ENCODE peak calls at places on chromosomes 13 and 19, in ten cellular contexts. One of them, this sample, is unnamed.
A peak's percentile ranks its signal among the peaks of the same experiment; 100 is the strongest.

GRCh38 chr13:83325454-83325853 is 556.8 kb downstream of the SLITRK1 start:
- DNase-seq in heart left ventricle: no peak
- DNase-seq in mammary epithelial cell: peak; percentile 40
- DNase-seq in astrocyte: peak; percentile 73
- DNase-seq in stomach: no peak
- DNase-seq in uterus: no peak
- DNase-seq in CD4-positive, alpha-beta T cell: no peak
- DNase-seq in heart right ventricle: no peak
- DNase-seq in thoracic aorta: no peak
- DNase-seq in left ventricle myocardium inferior: no peak
- DNase-seq in this sample: no peak

GRCh38 chr13:64688893-64689677 is 2541.1 kb downstream of the PCDH9 start:
- DNase-seq in mammary epithelial cell: peak; percentile 64
- DNase-seq in CD4-positive, alpha-beta T cell: no peak
- DNase-seq in astrocyte: peak; percentile 43
- DNase-seq in heart right ventricle: no peak
- DNase-seq in left ventricle myocardium inferior: no peak
- DNase-seq in uterus: no peak
- DNase-seq in stomach: no peak
- DNase-seq in heart left ventricle: no peak
- DNase-seq in thoracic aorta: no peak
- DNase-seq in this sample: no peak

GRCh38 chr19:11191934-11192333 is 5.4 kb downstream of the KANK2 start:
- DNase-seq in left ventricle myocardium inferior: no peak
- DNase-seq in CD4-positive, alpha-beta T cell: no peak
- DNase-seq in thoracic aorta: no peak
- DNase-seq in uterus: no peak
- DNase-seq in heart left ventricle: no peak
- DNase-seq in astrocyte: no peak
- DNase-seq in stomach: no peak
- DNase-seq in mammary epithelial cell: no peak
- DNase-seq in heart right ventricle: no peak
- DNase-seq in this sample: no peak

GRCh38 chr13:42653694-42654093 is 79.7 kb downstream of the TNFSF11 start:
- DNase-seq in stomach: no peak
- DNase-seq in heart right ventricle: no peak
- DNase-seq in thoracic aorta: no peak
- DNase-seq in left ventricle myocardium inferior: no peak
- DNase-seq in CD4-positive, alpha-beta T cell: no peak
- DNase-seq in astrocyte: no peak
- DNase-seq in uterus: no peak
- DNase-seq in heart left ventricle: no peak
- DNase-seq in mammary epithelial cell: no peak
- DNase-seq in this sample: no peak

GRCh38 chr19:50238043-50238442 is 34.6 kb downstream of the MYH14 start:
- DNase-seq in mammary epithelial cell: no peak
- DNase-seq in heart left ventricle: no peak
- DNase-seq in astrocyte: no peak
- DNase-seq in CD4-positive, alpha-beta T cell: no peak
- DNase-seq in thoracic aorta: no peak
- DNase-seq in uterus: no peak
- DNase-seq in stomach: no peak
- DNase-seq in left ventricle myocardium inferior: peak; percentile 34
- DNase-seq in heart right ventricle: peak; percentile 36
- DNase-seq in this sample: no peak

GRCh38 chr19:13130886-13131490 is 12.9 kb downstream of the NACC1 start:
- DNase-seq in astrocyte: no peak
- DNase-seq in CD4-positive, alpha-beta T cell: no peak
- DNase-seq in mammary epithelial cell: no peak
- DNase-seq in left ventricle myocardium inferior: no peak
- DNase-seq in heart right ventricle: no peak
- DNase-seq in heart left ventricle: no peak
- DNase-seq in thoracic aorta: no peak
- DNase-seq in stomach: no peak
- DNase-seq in uterus: no peak
- DNase-seq in this sample: no peak

GRCh38 chr13:59409211-59409610 is 754.5 kb downstream of the DIAPH3 start:
- DNase-seq in stomach: peak; percentile 84
- DNase-seq in uterus: no peak
- DNase-seq in astrocyte: peak; percentile 62
- DNase-seq in heart left ventricle: peak; percentile 68
- DNase-seq in mammary epithelial cell: no peak
- DNase-seq in left ventricle myocardium inferior: peak; percentile 79
- DNase-seq in CD4-positive, alpha-beta T cell: no peak
- DNase-seq in thoracic aorta: no peak
- DNase-seq in heart right ventricle: peak; percentile 75
- DNase-seq in this sample: peak; percentile 85

GRCh38 chr19:17243854-17244617 is 1.7 kb downstream of the NR2F6 start:
- DNase-seq in left ventricle myocardium inferior: peak; percentile 75
- DNase-seq in CD4-positive, alpha-beta T cell: no peak
- DNase-seq in heart left ventricle: peak; percentile 71
- DNase-seq in mammary epithelial cell: peak; percentile 31
- DNase-seq in uterus: peak; percentile 56
- DNase-seq in heart right ventricle: peak; percentile 66
- DNase-seq in thoracic aorta: no peak
- DNase-seq in stomach: peak; percentile 60
- DNase-seq in astrocyte: no peak
- DNase-seq in this sample: no peak

GRCh38 chr13:110521946-110522345 is 39.6 kb downstream of the RAB20 start:
- DNase-seq in heart left ventricle: no peak
- DNase-seq in mammary epithelial cell: no peak
- DNase-seq in left ventricle myocardium inferior: no peak
- DNase-seq in thoracic aorta: no peak
- DNase-seq in heart right ventricle: no peak
- DNase-seq in astrocyte: no peak
- DNase-seq in stomach: no peak
- DNase-seq in uterus: no peak
- DNase-seq in CD4-positive, alpha-beta T cell: no peak
- DNase-seq in this sample: peak; percentile 69

GRCh38 chr13:41509996-41510395 is 52.6 kb downstream of the RGCC start:
- DNase-seq in thoracic aorta: no peak
- DNase-seq in uterus: no peak
- DNase-seq in mammary epithelial cell: no peak
- DNase-seq in heart left ventricle: no peak
- DNase-seq in astrocyte: no peak
- DNase-seq in CD4-positive, alpha-beta T cell: no peak
- DNase-seq in stomach: no peak
- DNase-seq in heart right ventricle: no peak
- DNase-seq in left ventricle myocardium inferior: no peak
- DNase-seq in this sample: no peak
- TF ChIP-seq CTCF in thoracic aorta: no peak
- TF ChIP-seq CTCF in uterus: no peak
- TF ChIP-seq CTCF in mammary epithelial cell: no peak
- TF ChIP-seq CTCF in heart left ventricle: no peak
- TF ChIP-seq CTCF in astrocyte: no peak
- TF ChIP-seq CTCF in CD4-positive, alpha-beta T cell: no peak
- TF ChIP-seq CTCF in stomach: no peak
- TF ChIP-seq CTCF in heart right ventricle: no peak
- TF ChIP-seq CTCF in left ventricle myocardium inferior: no peak
- TF ChIP-seq CTCF in this sample: no peak

GRCh38 chr19:38700350-38700932 is 43.8 kb downstream of the CAPN12 start:
- DNase-seq in thoracic aorta: no peak
- DNase-seq in mammary epithelial cell: no peak
- DNase-seq in heart left ventricle: no peak
- DNase-seq in astrocyte: no peak
- DNase-seq in CD4-positive, alpha-beta T cell: no peak
- DNase-seq in stomach: no peak
- DNase-seq in left ventricle myocardium inferior: no peak
- DNase-seq in heart right ventricle: no peak
- DNase-seq in uterus: no peak
- DNase-seq in this sample: no peak

GRCh38 chr19:38702278-38702677 is 42.0 kb downstream of the CAPN12 start:
- DNase-seq in heart right ventricle: no peak
- DNase-seq in left ventricle myocardium inferior: no peak
- DNase-seq in astrocyte: no peak
- DNase-seq in stomach: no peak
- DNase-seq in CD4-positive, alpha-beta T cell: no peak
- DNase-seq in mammary epithelial cell: no peak
- DNase-seq in heart left ventricle: no peak
- DNase-seq in uterus: no peak
- DNase-seq in thoracic aorta: no peak
- DNase-seq in this sample: no peak

GRCh38 chr19:38701455-38702063 is 42.7 kb downstream of the CAPN12 start:
- DNase-seq in heart left ventricle: no peak
- DNase-seq in thoracic aorta: no peak
- DNase-seq in astrocyte: no peak
- DNase-seq in left ventricle myocardium inferior: no peak
- DNase-seq in stomach: no peak
- DNase-seq in uterus: no peak
- DNase-seq in heart right ventricle: no peak
- DNase-seq in CD4-positive, alpha-beta T cell: no peak
- DNase-seq in mammary epithelial cell: no peak
- DNase-seq in this sample: no peak

GRCh38 chr19:38699647-38700349 is 44.5 kb downstream of the CAPN12 start:
- DNase-seq in astrocyte: no peak
- DNase-seq in heart right ventricle: no peak
- DNase-seq in uterus: no peak
- DNase-seq in thoracic aorta: no peak
- DNase-seq in stomach: no peak
- DNase-seq in mammary epithelial cell: no peak
- DNase-seq in heart left ventricle: no peak
- DNase-seq in CD4-positive, alpha-beta T cell: no peak
- DNase-seq in left ventricle myocardium inferior: no peak
- DNase-seq in this sample: no peak

DNA sequence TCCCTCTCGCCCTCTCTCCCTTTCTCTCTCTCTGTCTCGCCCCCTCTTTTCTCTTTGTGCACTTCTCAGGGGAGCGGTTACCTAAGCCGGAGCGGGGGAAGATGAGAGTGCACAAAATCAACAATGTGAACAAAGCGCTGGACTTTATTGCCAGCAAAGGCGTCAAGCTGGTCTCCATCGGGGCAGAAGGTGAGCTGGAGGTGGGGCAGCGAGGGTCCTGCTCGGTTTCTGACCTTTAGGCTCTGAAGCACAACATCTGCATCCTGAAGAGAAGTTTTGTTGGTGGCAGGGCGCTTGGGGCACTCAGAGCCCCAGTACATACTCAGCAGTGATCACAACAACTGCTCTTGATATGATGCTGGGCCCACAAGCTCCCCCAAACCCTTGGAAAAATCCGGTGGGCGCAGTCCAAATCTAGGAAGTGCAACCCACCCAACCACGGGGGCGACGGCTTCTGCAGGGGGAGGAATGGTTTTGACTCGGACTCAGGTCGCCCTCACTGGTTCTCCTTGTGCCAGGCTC is 43.3 kb downstream of the CAPN12 start:
- DNase-seq in stomach: no peak
- DNase-seq in astrocyte: no peak
- DNase-seq in thoracic aorta: no peak
- DNase-seq in mammary epithelial cell: no peak
- DNase-seq in heart left ventricle: no peak
- DNase-seq in left ventricle myocardium inferior: no peak
- DNase-seq in uterus: no peak
- DNase-seq in CD4-positive, alpha-beta T cell: no peak
- DNase-seq in heart right ventricle: no peak
- DNase-seq in this sample: no peak
- H3K27ac ChIP-seq in stomach: peak overlapping the region; percentile 82
- H3K27ac ChIP-seq in astrocyte: no peak overlapping the region
- H3K27ac ChIP-seq in thoracic aorta: peak overlapping the region; percentile 100
- H3K27ac ChIP-seq in mammary epithelial cell: no peak overlapping the region
- H3K27ac ChIP-seq in heart left ventricle: no peak overlapping the region
- H3K27ac ChIP-seq in left ventricle myocardium inferior: peak overlapping the region; percentile 91
- H3K27ac ChIP-seq in uterus: peak overlapping the region; percentile 100
- H3K27ac ChIP-seq in CD4-positive, alpha-beta T cell: no peak overlapping the region
- H3K27ac ChIP-seq in heart right ventricle: peak overlapping the region; percentile 95
- H3K27ac ChIP-seq in this sample: peak overlapping the region; percentile 96

DNA sequence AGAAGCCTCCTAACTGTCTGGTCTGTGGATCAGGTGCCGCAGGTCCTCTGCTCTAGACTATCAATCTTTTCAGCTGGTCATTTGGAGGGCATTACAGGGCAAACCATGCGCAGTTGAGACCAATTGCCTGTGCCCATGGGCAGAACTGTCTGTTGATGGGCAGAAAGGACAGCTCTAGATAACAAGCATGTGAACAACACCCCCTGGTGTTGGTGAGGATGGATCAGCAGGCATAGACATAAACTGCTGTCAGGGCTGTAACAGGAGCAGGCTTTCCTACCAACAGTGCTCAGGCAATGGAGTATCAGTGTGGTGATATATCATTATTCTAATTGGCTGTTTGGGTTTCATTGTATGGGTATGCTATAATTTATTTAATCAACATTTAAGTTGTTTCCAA is 104.7 kb upstream of the KL start:
- DNase-seq in thoracic aorta: no peak
- DNase-seq in astrocyte: no peak
- DNase-seq in mammary epithelial cell: peak; percentile 51
- DNase-seq in heart right ventricle: no peak
- DNase-seq in left ventricle myocardium inferior: no peak
- DNase-seq in uterus: no peak
- DNase-seq in CD4-positive, alpha-beta T cell: no peak
- DNase-seq in heart left ventricle: no peak
- DNase-seq in stomach: no peak
- DNase-seq in this sample: no peak
- TF ChIP-seq CTCF in thoracic aorta: no peak
- TF ChIP-seq CTCF in astrocyte: peak; percentile 33
- TF ChIP-seq CTCF in mammary epithelial cell: peak; percentile 85
- TF ChIP-seq CTCF in heart right ventricle: peak; percentile 38
- TF ChIP-seq CTCF in left ventricle myocardium inferior: peak; percentile 55
- TF ChIP-seq CTCF in uterus: no peak
- TF ChIP-seq CTCF in CD4-positive, alpha-beta T cell: no peak
- TF ChIP-seq CTCF in heart left ventricle: peak; percentile 49
- TF ChIP-seq CTCF in stomach: no peak
- TF ChIP-seq CTCF in this sample: no peak

GRCh38 chr13:46797468-46798237 is 692 bp upstream of the ESD start:
- DNase-seq in heart left ventricle: no peak
- DNase-seq in heart right ventricle: no peak
- DNase-seq in left ventricle myocardium inferior: no peak
- DNase-seq in astrocyte: no peak
- DNase-seq in CD4-positive, alpha-beta T cell: no peak
- DNase-seq in thoracic aorta: no peak
- DNase-seq in mammary epithelial cell: no peak
- DNase-seq in uterus: no peak
- DNase-seq in stomach: no peak
- DNase-seq in this sample: no peak

GRCh38 chr13:46799139-46799538 is 2.2 kb upstream of the ESD start:
- DNase-seq in astrocyte: no peak
- DNase-seq in mammary epithelial cell: no peak
- DNase-seq in left ventricle myocardium inferior: no peak
- DNase-seq in heart right ventricle: no peak
- DNase-seq in thoracic aorta: no peak
- DNase-seq in heart left ventricle: no peak
- DNase-seq in CD4-positive, alpha-beta T cell: no peak
- DNase-seq in uterus: no peak
- DNase-seq in stomach: no peak
- DNase-seq in this sample: no peak

GRCh38 chr13:46801831-46802230 is 4.9 kb upstream of the ESD start:
- DNase-seq in heart left ventricle: no peak
- DNase-seq in CD4-positive, alpha-beta T cell: no peak
- DNase-seq in mammary epithelial cell: no peak
- DNase-seq in uterus: no peak
- DNase-seq in stomach: no peak
- DNase-seq in left ventricle myocardium inferior: no peak
- DNase-seq in thoracic aorta: no peak
- DNase-seq in heart right ventricle: no peak
- DNase-seq in astrocyte: no peak
- DNase-seq in this sample: no peak

GRCh38 chr13:46804391-46804815 is 7.4 kb upstream of the ESD start:
- DNase-seq in uterus: no peak
- DNase-seq in stomach: no peak
- DNase-seq in heart left ventricle: no peak
- DNase-seq in astrocyte: peak; percentile 97
- DNase-seq in thoracic aorta: no peak
- DNase-seq in left ventricle myocardium inferior: no peak
- DNase-seq in CD4-positive, alpha-beta T cell: no peak
- DNase-seq in mammary epithelial cell: peak; percentile 97
- DNase-seq in heart right ventricle: no peak
- DNase-seq in this sample: no peak

GRCh38 chr13:46803586-46803985 is 6.6 kb upstream of the ESD start:
- DNase-seq in thoracic aorta: no peak
- DNase-seq in stomach: no peak
- DNase-seq in uterus: no peak
- DNase-seq in mammary epithelial cell: no peak
- DNase-seq in astrocyte: peak; percentile 16
- DNase-seq in heart right ventricle: no peak
- DNase-seq in left ventricle myocardium inferior: no peak
- DNase-seq in heart left ventricle: no peak
- DNase-seq in CD4-positive, alpha-beta T cell: no peak
- DNase-seq in this sample: no peak
- H3K27ac ChIP-seq in thoracic aorta: no peak overlapping the region
- H3K27ac ChIP-seq in stomach: no peak overlapping the region
- H3K27ac ChIP-seq in uterus: no peak overlapping the region
- H3K27ac ChIP-seq in mammary epithelial cell: no peak overlapping the region
- H3K27ac ChIP-seq in astrocyte: peak overlapping the region; percentile 88
- H3K27ac ChIP-seq in heart right ventricle: no peak overlapping the region
- H3K27ac ChIP-seq in left ventricle myocardium inferior: no peak overlapping the region
- H3K27ac ChIP-seq in heart left ventricle: no peak overlapping the region
- H3K27ac ChIP-seq in CD4-positive, alpha-beta T cell: no peak overlapping the region
- H3K27ac ChIP-seq in this sample: no peak overlapping the region

This sample was measured in sigmoid colon.